ENCODE peak calls at places on chromosomes 1 and 21, in nine cellular contexts. Y is HFF-Myc, G is adrenal gland, R is A549, C is stomach, X is AG04450, W is Peyer's patch, D is left lung, O is left ventricle myocardium inferior. L is an unnamed sample.
A peak's percentile ranks its signal among the peaks of the same experiment; 100 is the strongest.

GRCh38 chr1:196660912-196661311 is 9.1 kb downstream of the CFH start:
- DNase-seq in Y (no peak), G (no peak), R (peak; percentile 30), C (no peak), X (peak; percentile 6), W (no peak), D (no peak), O (no peak), L (no peak)

GRCh38 chr1:103461171-103462105 is 64.1 kb upstream of the RNPC3 start:
- DNase-seq in Y (no peak), G (no peak), R (peak; percentile 1), C (no peak), X (no peak), W (no peak), D (no peak), O (no peak), L (no peak)

GRCh38 chr1:186144505-186144904 is 230.5 kb downstream of the TPR start:
- DNase-seq in Y (no peak), G (no peak), R (no peak), C (no peak), X (no peak), W (no peak), D (no peak), O (no peak), L (no peak)

GRCh38 chr1:1144122-1144842 is 28.4 kb upstream of the C1orf159 start:
- DNase-seq in Y (no peak), G (no peak), R (no peak), C (peak; percentile 90), X (no peak), W (peak; percentile 81), D (no peak), O (no peak), L (no peak)

GRCh38 chr1:940121-941026 is 16.7 kb downstream of the SAMD11 start:
- DNase-seq in Y (no peak), G (peak; percentile 35), R (peak; percentile 66), C (peak; percentile 56), X (no peak), W (no peak), D (peak; percentile 82), O (peak; percentile 65), L (no peak)

GRCh38 chr1:28091043-28091781 is 2.8 kb upstream of the EYA3 start:
- DNase-seq in Y (peak; percentile 46), G (peak; percentile 73), R (peak; percentile 63), C (peak; percentile 86), X (peak; percentile 45), W (peak; percentile 87), D (no peak), O (peak; percentile 49), L (no peak)

GRCh38 chr1:13828454-13829151 is 128.6 kb downstream of the PRDM2 start:
- DNase-seq in Y (no peak), G (no peak), R (peak; percentile 35), C (peak; percentile 63), X (no peak), W (no peak), D (peak; percentile 85), O (no peak), L (no peak)

GRCh38 chr1:66243548-66244130 is 290.3 kb upstream of the SGIP1 start:
- DNase-seq in Y (no peak), G (no peak), R (no peak), C (no peak), X (no peak), W (no peak), D (no peak), O (no peak), L (no peak)

GRCh38 chr21:32907521-32907920 is 118.2 kb upstream of the OLIG2 start:
- DNase-seq in Y (no peak), G (no peak), R (no peak), C (no peak), X (no peak), W (no peak), D (no peak), O (no peak), L (no peak)

GRCh38 chr1:38740543-38740942 is 119.0 kb downstream of the RRAGC start:
- DNase-seq in Y (no peak), G (no peak), R (no peak), C (no peak), X (no peak), W (no peak), D (no peak), O (no peak), L (peak; percentile 28)

GRCh38 chr1:110163591-110163990 is 13.3 kb downstream of the SLC6A17 start:
- DNase-seq in Y (no peak), G (no peak), R (no peak), C (no peak), X (no peak), W (no peak), D (no peak), O (no peak), L (no peak)

GRCh38 chr1:58982259-58982998 is 198.6 kb upstream of the JUN start:
- DNase-seq in Y (peak; percentile 51), G (no peak), R (no peak), C (peak; percentile 79), X (no peak), W (no peak), D (no peak), O (peak; percentile 48), L (no peak)

GRCh38 chr21:16942703-16943102 is 570.1 kb upstream of the CXADR start:
- DNase-seq in Y (no peak), G (peak; percentile 13), R (peak; percentile 28), C (no peak), X (no peak), W (no peak), D (no peak), O (no peak), L (no peak)

GRCh38 chr1:10890391-10891073 is 94.1 kb upstream of the CASZ1 start:
- DNase-seq in Y (no peak), G (no peak), R (no peak), C (no peak), X (no peak), W (no peak), D (peak; percentile 20), O (no peak), L (no peak)

GRCh38 chr1:225754940-225755635 is 22.5 kb upstream of the SRP9 start:
- DNase-seq in Y (peak; percentile 91), G (peak; percentile 81), R (no peak), C (peak; percentile 60), X (peak; percentile 66), W (no peak), D (no peak), O (no peak), L (no peak)

GRCh38 chr1:201147396-201148015 is 6.8 kb downstream of the TMEM9 start:
- DNase-seq in Y (no peak), G (peak; percentile 2), R (no peak), C (no peak), X (no peak), W (no peak), D (no peak), O (no peak), L (no peak)

GRCh38 chr1:232393010-232393833 is 236.7 kb downstream of the SIPA1L2 start:
- DNase-seq in Y (no peak), G (no peak), R (no peak), C (no peak), X (no peak), W (no peak), D (no peak), O (no peak), L (no peak)

GRCh38 chr1:12326986-12327385 is 97.2 kb downstream of the VPS13D start:
- DNase-seq in Y (no peak), G (no peak), R (no peak), C (no peak), X (no peak), W (no peak), D (no peak), O (no peak), L (no peak)

DNA sequence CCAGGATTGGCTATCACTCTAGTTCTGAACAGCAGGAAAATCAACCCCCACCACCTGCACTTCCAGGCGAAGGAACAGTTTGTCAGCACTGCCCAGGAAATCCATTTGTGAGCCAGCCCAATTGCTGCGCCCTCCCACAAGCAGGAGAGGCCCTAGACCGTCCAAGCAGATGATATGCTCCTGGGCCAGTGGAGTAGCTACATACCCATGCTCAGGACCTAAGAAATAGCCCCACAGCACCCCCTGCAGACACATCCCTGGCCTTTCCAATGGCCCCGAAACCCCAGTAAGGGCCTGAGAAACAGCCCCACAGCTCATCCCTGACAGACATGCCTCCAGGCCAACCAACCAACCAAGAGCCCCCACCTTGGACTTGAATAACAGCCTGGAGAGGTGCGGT is 111.5 kb upstream of the ZC3H11B start:
- DNase-seq in Y (no peak), G (no peak), R (no peak), C (no peak), X (no peak), W (no peak), D (no peak), O (no peak), L (no peak)
- TF ChIP-seq CTCF in Y (no peak), G (no peak), R (no peak), C (no peak), X (no peak), W (no peak), D (no peak), O (no peak), L (no peak)

GRCh38 chr1:108561731-108562326 is 1.9 kb downstream of the EEIG2 start:
- DNase-seq in Y (no peak), G (peak; percentile 57), R (peak; percentile 77), C (peak; percentile 74), X (no peak), W (peak; percentile 83), D (peak; percentile 92), O (peak; percentile 38), L (no peak)
- H3K4me3 ChIP-seq in Y (no peak overlapping the region), G (no peak overlapping the region), R (no peak overlapping the region), C (no peak overlapping the region), X (no peak overlapping the region), W (no peak overlapping the region), D (peak overlapping the region; percentile 66), O (peak overlapping the region; percentile 78), L (no peak overlapping the region)

GRCh38 chr21:30838536-30838935 is 9.0 kb upstream of the KRTAP7-1 start:
- DNase-seq in Y (no peak), G (no peak), R (no peak), C (no peak), X (no peak), W (no peak), D (no peak), O (no peak), L (no peak)

GRCh38 chr21:30842990-30843389 is 13.4 kb upstream of the KRTAP7-1 start:
- DNase-seq in Y (no peak), G (no peak), R (no peak), C (no peak), X (no peak), W (no peak), D (no peak), O (no peak), L (no peak)

DNA sequence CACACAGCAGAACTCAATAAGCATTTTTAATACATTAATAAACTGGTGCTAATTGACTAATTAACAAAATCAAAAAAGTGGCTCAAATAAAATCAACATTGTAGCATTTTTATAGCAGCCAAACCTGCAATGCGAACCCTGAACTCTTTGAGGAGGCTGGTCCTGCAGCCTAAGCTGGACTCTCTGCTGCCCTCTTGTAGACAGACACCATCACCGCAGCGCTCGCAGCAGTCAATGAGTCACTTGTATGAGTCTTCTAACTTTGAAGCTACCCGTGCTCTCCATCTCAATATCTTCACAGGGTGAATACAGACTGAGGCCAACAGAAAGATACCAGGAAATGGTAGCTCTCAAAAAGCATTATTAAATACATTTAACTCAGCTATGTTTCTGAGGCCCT is 9.7 kb upstream of the KRTAP7-1 start:
- DNase-seq in Y (peak; percentile 0), G (peak; percentile 8), R (peak; percentile 29), C (no peak), X (no peak), W (no peak), D (no peak), O (no peak), L (no peak)
- TF ChIP-seq CTCF in Y (peak; percentile 15), G (no peak), R (no peak), C (no peak), X (no peak), W (no peak), D (peak; percentile 14), O (no peak), L (no peak)

GRCh38 chr1:31926846-31927660 is 11.1 kb downstream of the PTP4A2 start:
- DNase-seq in Y (no peak), G (no peak), R (no peak), C (no peak), X (no peak), W (no peak), D (no peak), O (no peak), L (no peak)
- H3K4me3 ChIP-seq in Y (no peak overlapping the region), G (no peak overlapping the region), R (no peak overlapping the region), C (no peak overlapping the region), X (no peak overlapping the region), W (no peak overlapping the region), D (no peak overlapping the region), O (no peak overlapping the region), L (no peak overlapping the region)

L was measured in AG04449.